ENCODE peak calls at places on chromosomes 1 and 21, in seven cellular contexts. B is tibial artery, N is endodermal cell, T is BE2C, S is body of pancreas, F is GM23248, P is OCI-LY7. E is an unnamed sample. For H3K4me1 and H3K36me3, the result is how much of the 10 kb centered on the place peaks cover.

GRCh38 chr1:206721454-206721853 is 36.7 kb downstream of the MAPKAPK2 start:
- DNase-seq in B (no peak), N (no peak), T (no peak), S (no peak), F (no peak), P (no peak), E (no peak)

GRCh38 chr1:230123280-230124186 is 56.5 kb downstream of the GALNT2 start:
- DNase-seq in B (no peak), N (no peak), T (no peak), S (no peak), F (no peak), P (peak), E (no peak)

GRCh38 chr21:26405071-26405470 is 168.0 kb downstream of the CYYR1 start:
- DNase-seq in B (no peak), N (no peak), T (no peak), S (no peak), F (peak), P (no peak), E (no peak)

GRCh38 chr1:211551628-211552465 is 27.1 kb downstream of the SLC30A1 start:
- DNase-seq in B (no peak), N (no peak), T (no peak), S (no peak), F (peak), P (no peak), E (no peak)

GRCh38 chr21:43355196-43355924 is 71.6 kb downstream of the SIK1 start:
- DNase-seq in B (no peak), N (no peak), T (peak), S (no peak), F (no peak), P (peak), E (no peak)

GRCh38 chr1:241311056-241311746 is 45.8 kb downstream of the RGS7 start:
- DNase-seq in B (no peak), N (no peak), T (no peak), S (no peak), F (peak), P (no peak), E (no peak)

GRCh38 chr1:53549781-53550180 is 90.6 kb downstream of the DMRTB1 start:
- DNase-seq in B (peak), N (peak), T (no peak), S (no peak), F (no peak), P (no peak), E (no peak)

GRCh38 chr1:8419172-8419571 is 101.3 kb downstream of the SLC45A1 start:
- DNase-seq in B (no peak), N (no peak), T (no peak), S (no peak), F (peak), P (no peak), E (no peak)

GRCh38 chr1:22522221-22522743 is 41.0 kb upstream of the EPHA8 start:
- DNase-seq in B (no peak), N (peak), T (no peak), S (no peak), F (no peak), P (no peak), E (no peak)

GRCh38 chr1:76428027-76428426 is 353.5 kb downstream of the ST6GALNAC3 start:
- DNase-seq in B (no peak), N (no peak), T (no peak), S (no peak), F (no peak), P (no peak), E (no peak)

GRCh38 chr1:76426606-76427005 is 352.1 kb downstream of the ST6GALNAC3 start:
- DNase-seq in B (no peak), N (no peak), T (no peak), S (no peak), F (no peak), P (no peak), E (no peak)

GRCh38 chr1:76433528-76433927 is 359.0 kb downstream of the ST6GALNAC3 start:
- DNase-seq in B (no peak), N (no peak), T (no peak), S (no peak), F (peak), P (no peak), E (no peak)

GRCh38 chr1:76425843-76426145 is 351.2 kb downstream of the ST6GALNAC3 start:
- DNase-seq in B (no peak), N (no peak), T (no peak), S (no peak), F (peak), P (no peak), E (no peak)

GRCh38 chr1:76430532-76430931 is 356.0 kb downstream of the ST6GALNAC3 start:
- DNase-seq in B (no peak), N (no peak), T (no peak), S (no peak), F (no peak), P (no peak), E (no peak)
- H3K4me3 ChIP-seq in B (no peak), N (no peak), T (no peak), S (no peak), F (no peak), P (no peak), E (no peak)

GRCh38 chr1:107531065-107531908 is 390.4 kb downstream of the NTNG1 start:
- DNase-seq in B (no peak), N (no peak), T (no peak), S (no peak), F (no peak), P (no peak), E (no peak)
- H3K4me1 ChIP-seq in B (under half), N (under half), T (under half), S (under half), F (under half), P (under half), E (under half)

DNA sequence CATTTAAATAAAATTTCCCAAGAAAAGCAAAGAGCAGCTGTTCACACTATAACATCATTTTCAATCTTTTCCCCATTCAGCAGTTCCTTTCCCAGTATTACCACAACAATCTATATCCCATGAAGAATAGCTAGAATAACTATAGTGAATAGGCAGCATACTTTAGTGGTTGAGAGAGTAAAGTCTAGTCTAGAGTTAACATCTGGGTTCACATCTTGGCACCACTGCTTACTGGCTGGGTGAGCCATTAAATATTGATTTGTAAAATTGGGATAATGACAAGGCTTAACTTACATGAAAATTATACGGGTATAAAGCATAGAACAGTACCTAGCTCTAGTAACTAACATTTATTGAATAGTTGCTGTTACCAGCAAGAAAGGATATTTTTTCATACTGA is 14.4 kb downstream of the S100PBP start:
- DNase-seq in B (no peak), N (no peak), T (no peak), S (no peak), F (no peak), P (no peak), E (no peak)
- H3K36me3 ChIP-seq in B (half or more), N (half or more), T (under half), S (under half), F (half or more), P (half or more), E (half or more)

DNA sequence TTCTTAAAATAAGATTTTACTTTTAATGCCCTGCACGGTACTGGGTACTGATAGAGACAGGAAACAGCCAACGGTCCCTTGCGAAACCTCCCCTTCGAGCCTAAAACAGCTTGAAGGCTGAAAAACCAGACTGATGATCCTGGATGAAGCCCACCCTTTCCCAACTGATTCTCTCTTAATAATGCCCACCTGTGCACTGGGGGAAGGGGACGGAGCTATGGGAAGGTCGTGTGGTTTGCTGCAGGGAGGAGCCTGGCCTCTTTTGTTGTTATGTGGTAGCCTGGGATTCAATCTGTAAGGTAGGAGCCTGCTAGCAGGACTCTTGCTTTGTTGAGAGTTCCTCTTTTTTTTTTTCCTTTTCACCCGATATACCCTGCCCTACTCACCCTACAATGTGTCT is 25.6 kb downstream of the SAMSN1 start:
- DNase-seq in B (no peak), N (no peak), T (no peak), S (no peak), F (no peak), P (no peak), E (no peak)
- H3K4me3 ChIP-seq in B (no peak), N (no peak), T (no peak), S (no peak), F (no peak), P (no peak), E (no peak)

GRCh38 chr1:57494679-57495078 is 70.8 kb upstream of the DAB1 start:
- DNase-seq in B (no peak), N (no peak), T (no peak), S (no peak), F (no peak), P (no peak), E (no peak)
- H3K4me1 ChIP-seq in B (under half), N (under half), T (under half), S (under half), F (under half), P (under half), E (under half)

DNA sequence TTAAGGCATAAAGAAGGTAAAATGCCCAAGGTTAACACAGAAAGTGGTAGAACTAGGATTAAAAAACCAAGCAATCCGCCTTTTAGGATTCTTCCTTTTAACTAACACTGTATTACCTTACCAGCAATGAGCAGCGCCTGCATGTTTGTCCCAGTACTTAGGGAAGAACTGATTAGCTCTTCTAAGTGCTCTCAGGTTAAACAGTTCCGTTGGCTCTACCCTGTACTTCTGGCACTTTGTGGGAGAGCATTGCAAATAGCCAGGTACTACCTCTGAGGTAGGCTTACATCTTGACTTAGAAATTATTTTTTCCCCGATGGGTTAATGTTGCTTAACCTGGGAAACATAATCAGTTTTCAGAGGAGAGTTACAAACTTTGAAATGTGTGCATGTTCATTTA is 21.5 kb downstream of the DHX9 start:
- DNase-seq in B (no peak), N (no peak), T (no peak), S (no peak), F (no peak), P (no peak), E (no peak)
- H3K36me3 ChIP-seq in B (half or more), N (half or more), T (half or more), S (under half), F (half or more), P (half or more), E (under half)

GRCh38 chr1:163169553-163169952 is 33.2 kb downstream of the RGS5 start:
- DNase-seq in B (no peak), N (no peak), T (no peak), S (no peak), F (no peak), P (no peak), E (no peak)

GRCh38 chr1:163171826-163172225 is 30.9 kb downstream of the RGS5 start:
- DNase-seq in B (no peak), N (no peak), T (no peak), S (no peak), F (no peak), P (no peak), E (no peak)

GRCh38 chr1:163172596-163172995 is 30.1 kb downstream of the RGS5 start:
- DNase-seq in B (no peak), N (no peak), T (no peak), S (no peak), F (peak), P (no peak), E (no peak)

GRCh38 chr1:163170975-163171676 is 31.6 kb downstream of the RGS5 start:
- DNase-seq in B (no peak), N (no peak), T (no peak), S (no peak), F (peak), P (no peak), E (no peak)

DNA sequence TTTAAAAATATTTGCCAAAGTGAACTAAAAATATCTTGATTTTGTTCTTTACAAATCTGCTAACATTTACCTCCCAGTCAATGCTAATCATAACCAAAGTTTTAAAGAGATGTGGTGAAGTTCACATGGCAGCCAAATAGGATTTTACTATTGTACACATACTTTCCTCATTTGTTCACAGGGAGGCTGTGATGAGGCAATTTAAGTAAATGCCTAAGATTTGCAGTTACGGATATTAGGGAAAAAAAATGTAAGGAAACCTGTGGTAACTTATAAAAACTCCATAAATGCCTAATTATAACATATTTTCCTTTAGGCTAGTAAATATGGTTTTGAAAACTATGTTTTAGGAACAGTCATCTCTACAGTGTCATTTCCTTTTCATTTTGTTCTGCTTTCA is 32.4 kb downstream of the RGS5 start:
- DNase-seq in B (no peak), N (no peak), T (no peak), S (no peak), F (peak), P (no peak), E (no peak)
- H3K4me3 ChIP-seq in B (no peak), N (no peak), T (no peak), S (no peak), F (no peak), P (no peak), E (no peak)

GRCh38 chr1:15950763-15951295 is 25.1 kb downstream of the ZBTB17 start:
- DNase-seq in B (peak), N (no peak), T (no peak), S (peak), F (peak), P (no peak), E (peak)

GRCh38 chr1:15952317-15953258 is 23.3 kb downstream of the ZBTB17 start:
- DNase-seq in B (peak), N (no peak), T (peak), S (no peak), F (peak), P (no peak), E (no peak)

GRCh38 chr1:15953294-15953771 is 22.6 kb downstream of the ZBTB17 start:
- DNase-seq in B (peak), N (no peak), T (peak), S (no peak), F (peak), P (no peak), E (no peak)

GRCh38 chr1:15950302-15950701 is 25.6 kb downstream of the ZBTB17 start:
- DNase-seq in B (no peak), N (no peak), T (no peak), S (no peak), F (no peak), P (no peak), E (no peak)

DNA sequence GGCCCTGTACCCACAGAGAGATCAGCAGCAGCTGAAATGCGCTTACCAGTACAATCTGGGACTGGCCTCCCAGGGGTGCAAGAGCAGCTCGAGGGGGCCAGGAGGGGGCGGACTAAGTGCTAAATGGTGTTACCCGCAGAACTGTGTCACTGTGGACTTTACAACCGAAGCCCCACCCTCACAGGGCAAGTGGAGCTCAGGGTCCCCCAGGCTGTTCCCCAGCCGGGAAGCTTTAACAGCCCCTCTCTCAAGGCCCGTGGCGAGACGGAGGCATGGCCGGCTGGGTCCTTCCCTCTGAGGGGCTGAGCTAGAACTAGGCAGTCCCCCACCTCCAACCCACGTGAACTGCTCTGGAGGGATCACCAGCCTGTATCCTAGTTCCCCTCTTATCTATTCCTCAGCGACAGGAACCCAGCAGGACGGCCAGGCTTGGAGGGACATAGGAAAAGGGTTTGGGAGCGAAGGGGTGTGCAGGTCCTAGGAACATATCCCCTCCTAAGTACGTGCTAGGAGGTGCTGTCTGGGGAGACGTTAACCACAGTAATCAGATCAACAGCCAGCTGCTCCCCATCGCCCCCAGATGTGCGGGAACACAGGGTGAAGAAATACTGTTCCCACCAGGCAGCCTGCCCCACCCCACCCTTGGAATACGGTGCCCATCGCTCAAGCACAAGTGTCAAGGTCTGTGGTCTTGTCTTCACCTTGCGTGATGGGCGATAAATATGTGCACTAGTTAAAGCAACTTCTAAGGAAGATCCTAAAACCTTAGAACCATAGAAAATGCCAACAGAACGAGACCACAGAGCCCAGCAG is 24.4 kb downstream of the ZBTB17 start:
- DNase-seq in B (peak), N (peak), T (no peak), S (peak), F (peak), P (no peak), E (no peak)
- H3K4me1 ChIP-seq in B (under half), N (under half), T (under half), S (under half), F (half or more), P (under half), E (half or more)

GRCh38 chr1:56525463-56526155 is 53.8 kb downstream of the PLPP3 start:
- DNase-seq in B (no peak), N (no peak), T (no peak), S (no peak), F (peak), P (peak), E (no peak)
- H3K36me3 ChIP-seq in B (under half), N (under half), T (under half), S (under half), F (under half), P (under half), E (under half)